ENCODE peak calls at places on chromosomes 5 and 9, in ten cellular contexts. U, R, B, F, L, T, N, V, W and X are unnamed samples.

GRCh38 chr5:109880907-109881685 is 191.4 kb downstream of the MAN2A1 start:
- DNase-seq in U (no peak), R (no peak), B (no peak), F (peak; percentile 12), L (no peak), T (no peak), N (no peak), V (no peak), W (no peak), X (no peak)

GRCh38 chr5:180107005-180107404 is 35.4 kb upstream of the RNF130 start:
- DNase-seq in U (no peak), R (no peak), B (no peak), F (no peak), L (no peak), T (no peak), N (no peak), V (no peak), W (no peak), X (no peak)

GRCh38 chr5:1161108-1161831 is 40.1 kb upstream of the SLC6A19 start:
- DNase-seq in U (no peak), R (no peak), B (no peak), F (no peak), L (peak; percentile 85), T (no peak), N (no peak), V (no peak), W (no peak), X (no peak)

GRCh38 chr5:113266227-113266912 is 168.4 kb downstream of the TSSK1B start:
- DNase-seq in U (no peak), R (no peak), B (no peak), F (peak; percentile 9), L (no peak), T (no peak), N (no peak), V (no peak), W (no peak), X (no peak)

GRCh38 chr9:83208065-83208850 is 145.3 kb upstream of the RASEF start:
- DNase-seq in U (no peak), R (no peak), B (no peak), F (no peak), L (no peak), T (no peak), N (no peak), V (no peak), W (no peak), X (no peak)

GRCh38 chr5:180532268-180532667 is 38.1 kb downstream of the CNOT6 start:
- DNase-seq in U (no peak), R (no peak), B (no peak), F (no peak), L (no peak), T (no peak), N (no peak), V (no peak), W (no peak), X (no peak)

GRCh38 chr5:170641589-170642031 is 137.8 kb downstream of the KCNIP1 start:
- DNase-seq in U (no peak), R (no peak), B (no peak), F (no peak), L (no peak), T (no peak), N (peak; percentile 44), V (peak; percentile 49), W (no peak), X (no peak)

GRCh38 chr5:138543730-138544104 is 681 bp upstream of the ETF1 start:
- DNase-seq in U (no peak), R (no peak), B (peak; percentile 71), F (no peak), L (no peak), T (no peak), N (no peak), V (no peak), W (no peak), X (peak; percentile 75)

GRCh38 chr5:175862131-175863012 is 9.0 kb upstream of the CPLX2 start:
- DNase-seq in U (no peak), R (no peak), B (no peak), F (no peak), L (no peak), T (no peak), N (no peak), V (no peak), W (no peak), X (no peak)

GRCh38 chr9:2478421-2478820 is 143.2 kb upstream of the VLDLR start:
- DNase-seq in U (no peak), R (no peak), B (no peak), F (no peak), L (no peak), T (no peak), N (no peak), V (no peak), W (no peak), X (no peak)

GRCh38 chr5:179416114-179416730 is 71.0 kb upstream of the ADAMTS2 start:
- DNase-seq in U (no peak), R (no peak), B (no peak), F (no peak), L (no peak), T (no peak), N (peak; percentile 43), V (no peak), W (no peak), X (peak; percentile 61)

GRCh38 chr9:33139421-33140228 is 27.5 kb downstream of the B4GALT1 start:
- DNase-seq in U (no peak), R (peak; percentile 90), B (no peak), F (no peak), L (peak; percentile 82), T (no peak), N (no peak), V (peak; percentile 91), W (peak; percentile 97), X (no peak)

GRCh38 chr9:27653246-27653645 is 80.0 kb upstream of the C9orf72 start:
- DNase-seq in U (no peak), R (no peak), B (no peak), F (no peak), L (no peak), T (no peak), N (no peak), V (no peak), W (no peak), X (no peak)

GRCh38 chr5:138967806-138968448 is 92.8 kb upstream of the LRRTM2 start:
- DNase-seq in U (no peak), R (no peak), B (no peak), F (no peak), L (peak; percentile 38), T (no peak), N (no peak), V (no peak), W (no peak), X (no peak)

GRCh38 chr5:25516136-25516535 is 871.4 kb upstream of the CDH10 start:
- DNase-seq in U (no peak), R (no peak), B (no peak), F (peak; percentile 20), L (no peak), T (no peak), N (no peak), V (no peak), W (no peak), X (no peak)

GRCh38 chr5:56358703-56359428 is 125.7 kb upstream of the ANKRD55 start:
- DNase-seq in U (no peak), R (no peak), B (no peak), F (no peak), L (peak; percentile 45), T (no peak), N (no peak), V (peak; percentile 93), W (peak; percentile 45), X (no peak)

GRCh38 chr9:130490981-130491380 is 46.2 kb downstream of the ASS1 start:
- DNase-seq in U (no peak), R (no peak), B (no peak), F (no peak), L (no peak), T (no peak), N (no peak), V (no peak), W (no peak), X (no peak)

GRCh38 chr9:35116539-35116897 is 856 bp upstream of the ATOSB start:
- DNase-seq in U (no peak), R (no peak), B (no peak), F (no peak), L (no peak), T (no peak), N (no peak), V (no peak), W (no peak), X (no peak)

GRCh38 chr5:111010783-111011182 is 60.7 kb upstream of the TSLP start:
- DNase-seq in U (no peak), R (no peak), B (no peak), F (no peak), L (no peak), T (no peak), N (no peak), V (no peak), W (no peak), X (no peak)

GRCh38 chr9:77488439-77489126 is 159.5 kb downstream of the GNA14 start:
- DNase-seq in U (no peak), R (no peak), B (no peak), F (no peak), L (no peak), T (no peak), N (no peak), V (no peak), W (peak; percentile 42), X (no peak)

GRCh38 chr5:58071566-58071965 is 388.3 kb downstream of the PLK2 start:
- DNase-seq in U (no peak), R (no peak), B (no peak), F (peak; percentile 2), L (no peak), T (no peak), N (no peak), V (no peak), W (no peak), X (no peak)

GRCh38 chr5:80238778-80239679 is 16.8 kb downstream of the SERINC5 start:
- DNase-seq in U (no peak), R (no peak), B (no peak), F (no peak), L (peak; percentile 68), T (no peak), N (no peak), V (peak; percentile 80), W (peak; percentile 74), X (no peak)

GRCh38 chr5:172778223-172778814 is 7.3 kb upstream of the DUSP1 start:
- DNase-seq in U (no peak), R (no peak), B (no peak), F (no peak), L (peak; percentile 93), T (no peak), N (no peak), V (no peak), W (peak; percentile 94), X (no peak)

GRCh38 chr5:33806736-33807442 is 84.9 kb downstream of the ADAMTS12 start:
- DNase-seq in U (no peak), R (no peak), B (no peak), F (no peak), L (no peak), T (no peak), N (no peak), V (no peak), W (peak; percentile 86), X (no peak)

GRCh38 chr9:137218754-137219271 is 3.2 kb downstream of the RNF208 start:
- DNase-seq in U (no peak), R (no peak), B (no peak), F (no peak), L (peak; percentile 52), T (no peak), N (no peak), V (no peak), W (peak; percentile 14), X (no peak)

GRCh38 chr5:135996611-135997010 is 32.2 kb upstream of the TGFBI start:
- DNase-seq in U (no peak), R (no peak), B (no peak), F (no peak), L (no peak), T (no peak), N (no peak), V (no peak), W (peak; percentile 62), X (no peak)

GRCh38 chr9:107874137-107874536 is 384.6 kb upstream of the KLF4 start:
- DNase-seq in U (no peak), R (no peak), B (no peak), F (no peak), L (no peak), T (no peak), N (no peak), V (no peak), W (no peak), X (no peak)

GRCh38 chr9:131416509-131416908 is 22.6 kb downstream of the PRRC2B start:
- DNase-seq in U (no peak), R (no peak), B (no peak), F (no peak), L (no peak), T (no peak), N (no peak), V (no peak), W (no peak), X (no peak)